ENCODE peak calls at places on chromosomes 5 and 9, in ten cellular contexts. T is GM12865, B is OCI-LY7, U is fibroblast of the aortic adventitia, P is ovary, H is epithelial cell of esophagus, O is GM12878, K is mucosa of descending colon, C is IMR-90, L is GM23338. Q is an unnamed sample.

GRCh38 chr5:172717481-172718195 is 53.4 kb downstream of the DUSP1 start:
- DNase-seq in H (no peak), U (no peak), P (peak), T (no peak), L (no peak), B (no peak), C (no peak), O (no peak), K (no peak), Q (no peak)

GRCh38 chr9:88583901-88584596 is 49.1 kb downstream of the NXNL2 start:
- DNase-seq in C (peak), P (no peak), B (peak), L (no peak), K (no peak), H (peak), U (peak), T (no peak), O (no peak), Q (no peak)

GRCh38 chr5:112109331-112109993 is 309.6 kb downstream of the EPB41L4A start:
- DNase-seq in C (peak), U (peak), P (peak), H (peak), L (peak), T (no peak), O (no peak), K (peak), B (no peak), Q (no peak)

GRCh38 chr5:18113724-18114123 is 479.5 kb downstream of the TAF11L14 start:
- DNase-seq in T (no peak), L (peak), P (no peak), H (peak), U (peak), O (no peak), C (peak), B (no peak), K (no peak), Q (no peak)

GRCh38 chr9:1460143-1460769 is 410.1 kb downstream of the DMRT2 start:
- DNase-seq in U (no peak), B (peak), O (peak), P (no peak), C (no peak), L (peak), H (peak), T (peak), K (peak), Q (no peak)

GRCh38 chr9:79945495-79945894 is 373.7 kb downstream of the TLE4 start:
- DNase-seq in B (no peak), L (no peak), K (no peak), O (no peak), T (no peak), C (no peak), U (no peak), P (no peak), H (no peak), Q (no peak)

GRCh38 chr5:36875789-36876388 is 680 bp upstream of the NIPBL start:
- DNase-seq in T (peak), B (peak), O (peak), C (peak), U (peak), H (peak), K (peak), L (peak), P (peak), Q (no peak)

GRCh38 chr5:9558319-9558965 is 12.6 kb upstream of the SEMA5A start:
- DNase-seq in P (no peak), H (no peak), C (no peak), O (no peak), L (no peak), T (no peak), K (peak), U (no peak), B (no peak), Q (no peak)

GRCh38 chr5:95884021-95884333 is 61.5 kb upstream of the GLRX start:
- DNase-seq in P (no peak), K (no peak), B (no peak), L (no peak), C (peak), H (peak), U (peak), O (no peak), T (no peak), Q (no peak)

GRCh38 chr5:39058178-39058577 is 16.0 kb downstream of the RICTOR start:
- DNase-seq in H (no peak), T (no peak), U (no peak), C (no peak), L (no peak), O (no peak), K (no peak), B (no peak), P (no peak), Q (no peak)

GRCh38 chr5:39055760-39056393 is 18.3 kb downstream of the RICTOR start:
- DNase-seq in K (no peak), B (no peak), O (no peak), T (no peak), H (no peak), L (no peak), C (no peak), P (no peak), U (no peak), Q (no peak)

GRCh38 chr5:39058984-39059565 is 15.1 kb downstream of the RICTOR start:
- DNase-seq in T (no peak), B (no peak), K (no peak), C (no peak), O (no peak), U (no peak), L (no peak), P (no peak), H (no peak), Q (no peak)

GRCh38 chr5:39055027-39055759 is 19.0 kb downstream of the RICTOR start:
- DNase-seq in P (no peak), H (no peak), T (no peak), B (no peak), L (no peak), K (no peak), O (no peak), U (no peak), C (no peak), Q (no peak)

GRCh38 chr5:39057745-39058144 is 16.5 kb downstream of the RICTOR start:
- DNase-seq in P (no peak), U (no peak), C (no peak), T (peak), B (no peak), H (no peak), K (no peak), O (no peak), L (no peak), Q (no peak)
- H3K4me3 ChIP-seq in P (no peak), U (peak), C (peak), T (peak), B (peak), H (no peak), K (no peak), O (peak), L (no peak), Q (peak)

DNA sequence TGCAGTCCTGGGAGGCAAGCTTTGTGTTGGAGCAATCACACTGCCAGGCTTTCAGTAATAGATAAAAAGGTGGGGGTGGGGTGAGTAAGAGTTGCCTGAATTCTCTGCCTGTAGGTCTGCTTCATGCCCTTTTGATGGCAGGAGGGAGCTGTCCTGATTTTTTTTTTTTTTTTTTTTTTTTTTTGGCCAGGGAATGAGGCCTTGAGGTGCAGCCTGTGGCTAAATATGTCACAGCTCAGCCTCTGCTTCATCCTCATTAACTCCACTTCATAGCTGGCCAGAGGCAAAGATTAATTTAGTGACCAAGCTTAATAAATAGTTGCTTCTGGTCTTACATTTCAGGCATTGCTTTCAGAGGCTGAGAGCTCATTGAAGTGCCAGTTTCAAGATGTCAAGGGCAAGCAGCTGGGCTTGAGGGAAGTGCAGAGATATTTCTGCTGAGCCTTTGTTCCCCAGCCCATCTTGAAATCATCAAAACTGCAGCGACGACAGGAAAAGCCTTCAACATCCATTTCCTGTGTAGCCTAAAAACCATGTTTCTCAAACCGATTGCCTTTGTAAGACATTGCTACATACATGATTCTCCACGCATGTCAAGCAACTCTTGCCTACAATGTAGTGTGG is 134.7 kb downstream of the MACIR start:
- DNase-seq in H (no peak), L (peak), T (peak), C (no peak), O (peak), P (no peak), U (peak), B (no peak), K (no peak), Q (no peak)
- TF ChIP-seq CTCF in H (no peak), L (peak), T (no peak), C (peak), O (no peak), P (no peak), U (no peak), B (no peak), K (no peak), Q (no peak)

DNA sequence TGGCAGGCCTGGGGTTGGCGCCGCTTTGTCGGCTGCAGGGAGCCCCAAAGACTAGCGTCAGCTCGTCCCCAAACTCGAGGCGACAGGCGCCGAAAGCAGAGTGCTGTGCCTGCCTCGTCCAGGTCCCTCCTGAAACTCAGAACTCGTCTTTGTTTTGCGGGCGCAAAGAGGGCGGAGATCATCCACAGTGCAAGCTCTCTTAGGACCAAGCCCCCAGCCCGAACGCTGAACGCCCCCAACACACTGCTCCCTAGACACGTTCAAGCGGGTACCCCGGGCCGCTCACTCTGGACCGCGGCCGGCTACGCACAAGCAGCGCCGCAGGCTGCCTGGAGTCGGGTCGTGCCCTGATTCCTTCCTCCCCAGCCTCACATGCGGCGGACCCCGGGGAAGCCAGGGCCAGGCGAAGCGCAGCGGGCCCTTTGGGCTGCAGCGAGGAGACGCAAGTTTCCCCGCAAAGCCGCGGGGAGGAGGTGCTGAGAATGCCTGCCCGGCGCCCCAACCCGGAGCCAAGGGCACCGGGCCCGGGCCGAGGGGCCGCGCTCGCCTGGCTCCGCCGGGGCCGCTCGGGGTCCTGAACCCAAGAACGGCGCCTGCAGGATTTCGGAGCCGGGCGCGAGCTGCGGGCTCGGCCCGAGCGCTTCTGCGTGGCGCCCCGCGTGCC is 852 bp downstream of the FSTL4 start:
- DNase-seq in L (peak), U (no peak), K (no peak), B (no peak), O (no peak), P (no peak), T (no peak), C (no peak), H (no peak), Q (no peak)
- H3K4me3 ChIP-seq in L (peak), U (no peak), K (no peak), B (no peak), O (no peak), P (no peak), T (no peak), C (no peak), H (peak), Q (no peak)

GRCh38 chr5:31824886-31825774 is 186.2 kb downstream of the PDZD2 start:
- DNase-seq in P (peak), O (no peak), K (peak), L (peak), T (peak), C (peak), B (peak), H (peak), U (peak), Q (no peak)

GRCh38 chr5:31827862-31828261 is 188.9 kb downstream of the PDZD2 start:
- DNase-seq in L (no peak), U (no peak), O (no peak), T (no peak), B (no peak), K (no peak), C (peak), H (peak), P (no peak), Q (no peak)

GRCh38 chr5:31825775-31826068 is 186.8 kb downstream of the PDZD2 start:
- DNase-seq in U (no peak), C (no peak), L (no peak), H (no peak), P (no peak), K (no peak), B (no peak), T (no peak), O (peak), Q (no peak)

GRCh38 chr5:31819926-31820516 is 181.1 kb downstream of the PDZD2 start:
- DNase-seq in H (no peak), P (no peak), T (no peak), C (no peak), K (no peak), L (peak), B (no peak), U (no peak), O (no peak), Q (no peak)

DNA sequence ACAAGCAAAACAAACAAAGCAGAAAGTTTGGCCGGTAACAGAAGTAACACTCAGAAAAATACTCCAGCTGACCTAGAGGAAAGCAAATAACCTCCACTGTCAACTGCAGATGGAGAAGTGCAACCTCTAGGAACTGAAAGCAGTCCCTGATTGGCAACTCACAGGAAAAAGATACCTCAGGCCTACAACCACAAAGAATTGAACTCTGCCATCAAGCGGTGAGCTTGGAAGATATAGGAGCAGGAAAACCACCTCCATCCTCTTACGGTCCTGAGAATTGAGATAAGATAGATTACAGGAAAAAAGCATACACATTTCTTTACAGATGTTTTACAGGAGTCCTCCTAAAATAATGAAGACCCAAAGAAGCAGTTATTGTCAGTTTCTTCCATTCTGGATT is 184.5 kb downstream of the PDZD2 start:
- DNase-seq in B (no peak), O (no peak), H (no peak), T (no peak), U (no peak), K (no peak), C (no peak), P (no peak), L (peak), Q (no peak)
- TF ChIP-seq CTCF in B (peak), O (no peak), H (no peak), T (no peak), U (no peak), K (no peak), C (no peak), P (no peak), L (peak), Q (no peak)

GRCh38 chr5:154709368-154710305 is 45.5 kb upstream of the LARP1 start:
- DNase-seq in K (no peak), U (no peak), C (no peak), L (no peak), H (no peak), P (no peak), O (no peak), B (no peak), T (no peak), Q (no peak)

GRCh38 chr5:154708845-154709244 is 46.3 kb upstream of the LARP1 start:
- DNase-seq in H (peak), U (no peak), C (peak), B (no peak), O (no peak), T (no peak), K (no peak), P (no peak), L (no peak), Q (no peak)

GRCh38 chr5:154714271-154714986 is 40.7 kb upstream of the LARP1 start:
- DNase-seq in C (peak), B (no peak), L (peak), T (peak), P (no peak), U (peak), O (peak), H (peak), K (peak), Q (peak)

GRCh38 chr5:154712518-154713437 is 42.4 kb upstream of the LARP1 start:
- DNase-seq in L (peak), B (no peak), T (no peak), P (no peak), U (no peak), C (no peak), K (peak), O (no peak), H (peak), Q (no peak)

GRCh38 chr5:154713615-154714125 is 41.5 kb upstream of the LARP1 start:
- DNase-seq in C (peak), B (no peak), L (peak), O (no peak), U (peak), T (no peak), K (peak), P (no peak), H (peak), Q (no peak)
- H3K4me3 ChIP-seq in C (no peak), B (no peak), L (peak), O (no peak), U (no peak), T (no peak), K (no peak), P (no peak), H (no peak), Q (no peak)

GRCh38 chr9:16434522-16434921 is 435.9 kb downstream of the BNC2 start:
- DNase-seq in U (peak), P (no peak), C (peak), K (no peak), B (no peak), O (no peak), T (no peak), H (no peak), L (no peak), Q (no peak)

GRCh38 chr9:16431666-16432065 is 438.8 kb downstream of the BNC2 start:
- DNase-seq in C (no peak), O (no peak), H (no peak), U (no peak), T (no peak), B (no peak), P (no peak), L (no peak), K (no peak), Q (no peak)

GRCh38 chr9:16436545-16436944 is 433.9 kb downstream of the BNC2 start:
- DNase-seq in C (no peak), O (no peak), L (peak), T (no peak), K (no peak), B (no peak), U (no peak), H (no peak), P (no peak), Q (no peak)
- TF ChIP-seq CTCF in C (no peak), O (no peak), L (peak), T (peak), K (no peak), B (no peak), U (no peak), H (no peak), P (no peak), Q (no peak)

GRCh38 chr9:127534931-127535330 is 77.1 kb upstream of the STXBP1 start:
- DNase-seq in L (no peak), B (no peak), O (no peak), C (no peak), U (no peak), K (no peak), T (no peak), H (peak), P (no peak), Q (no peak)
- H3K4me3 ChIP-seq in L (no peak), B (no peak), O (no peak), C (no peak), U (no peak), K (no peak), T (no peak), H (no peak), P (no peak), Q (no peak)

DNA sequence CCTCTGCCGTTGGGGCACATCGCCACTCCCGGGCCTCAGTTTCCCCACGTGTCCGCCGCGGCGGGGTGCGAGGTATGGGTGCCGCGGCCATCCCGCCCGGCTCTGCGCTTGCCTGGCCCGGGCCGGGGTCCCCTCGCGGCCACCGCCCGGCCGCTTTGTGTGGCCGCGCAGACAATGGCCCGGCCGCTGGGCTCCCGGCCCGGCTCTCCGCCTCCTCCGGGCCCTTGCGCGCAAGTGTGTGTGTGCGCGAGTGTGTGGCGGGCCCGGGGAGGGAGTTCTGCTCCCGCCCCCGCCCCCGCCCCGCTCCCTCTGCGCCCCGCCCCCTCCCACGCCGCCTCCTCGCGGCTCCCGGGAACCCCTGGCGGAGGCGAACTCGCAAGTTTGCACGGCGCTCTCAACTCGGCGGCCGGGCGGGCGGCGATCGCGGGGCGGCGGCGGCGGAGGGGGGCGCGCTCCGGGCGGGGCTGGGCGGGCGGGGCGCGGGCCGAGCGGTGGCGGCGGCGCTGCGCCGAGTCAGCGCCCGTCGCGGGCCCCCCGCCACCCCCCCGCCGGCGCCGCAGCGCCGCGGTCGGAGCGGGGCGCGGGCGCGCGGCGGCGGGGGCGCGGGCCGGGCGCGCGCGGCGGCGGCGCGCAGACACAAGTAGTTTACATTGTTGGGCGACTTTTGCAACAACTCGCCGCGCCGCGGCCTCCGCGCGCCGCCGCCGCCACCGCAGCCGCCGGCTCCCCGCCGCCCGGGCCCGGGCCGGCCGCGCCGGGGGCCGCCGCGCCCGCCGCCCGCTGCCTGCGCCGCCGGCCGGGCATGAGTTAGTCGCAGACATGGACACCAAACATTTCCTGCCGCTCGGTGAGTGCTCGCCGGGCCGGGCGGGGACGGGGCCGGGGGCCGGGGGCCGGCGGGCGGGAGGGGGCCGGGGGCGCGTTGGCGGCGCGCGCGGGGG is at the start of gene RXRA:
- DNase-seq in O (no peak), U (peak), L (peak), P (peak), K (peak), H (peak), C (peak), B (peak), T (peak), Q (no peak)
- TF ChIP-seq CTCF in O (no peak), U (peak), L (no peak), P (no peak), K (no peak), H (peak), C (peak), B (no peak), T (no peak), Q (no peak)

DNA sequence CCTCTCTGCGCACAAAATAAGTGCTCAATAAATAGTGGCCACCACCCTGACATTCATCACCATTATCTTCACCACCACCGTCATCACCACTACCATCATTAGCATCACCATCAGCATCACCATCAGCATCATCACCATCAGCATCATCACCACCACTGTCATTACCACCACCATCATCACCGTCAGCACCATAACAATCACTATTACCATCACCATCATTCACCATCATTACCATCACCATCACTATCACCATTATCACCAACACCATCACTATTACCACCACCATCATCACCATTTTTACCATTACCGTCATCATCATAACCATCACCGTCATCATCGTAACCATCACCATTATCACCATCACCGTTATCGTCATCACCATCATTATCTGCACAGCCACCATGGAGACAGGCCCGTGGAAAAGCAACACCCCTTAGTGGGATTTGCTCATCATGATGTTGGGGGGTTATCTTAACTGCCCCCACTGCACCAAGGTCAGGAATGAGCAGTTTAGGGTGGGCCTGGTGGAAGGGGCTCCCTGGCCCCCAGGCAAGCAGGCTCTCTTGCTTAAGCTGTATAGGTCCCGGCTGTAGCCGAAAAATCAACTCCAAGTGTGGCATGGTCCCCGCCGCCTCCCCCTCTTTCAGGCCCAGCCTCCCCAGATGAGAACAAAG is 18.1 kb downstream of the AKNA start:
- DNase-seq in H (no peak), T (no peak), U (no peak), O (no peak), K (no peak), C (no peak), P (no peak), B (no peak), L (no peak), Q (no peak)
- H3K4me3 ChIP-seq in H (no peak), T (no peak), U (no peak), O (no peak), K (no peak), C (no peak), P (no peak), B (peak), L (peak), Q (no peak)